ENCODE peak calls at places on chromosomes 16 and 17, in six cellular contexts. A is neural crest cell, G is H1, D is HL-60, B is B cell, Y is RWPE1. S is an unnamed sample.

GRCh38 chr17:80981062-80981902 is 10.4 kb upstream of the CHMP6 start:
- DNase-seq in A (peak), G (peak), D (no peak), B (peak), Y (no peak), S (peak)

GRCh38 chr16:23999663-24000062 is 163.9 kb downstream of the PRKCB start:
- DNase-seq in A (no peak), G (no peak), D (no peak), B (no peak), Y (no peak), S (no peak)

GRCh38 chr17:4610162-4610561 is 25.8 kb downstream of the SMTNL2 start:
- DNase-seq in A (no peak), G (no peak), D (no peak), B (no peak), Y (no peak), S (no peak)

GRCh38 chr17:82702161-82702932 is 3.8 kb upstream of the RAB40B start:
- DNase-seq in A (no peak), G (no peak), D (no peak), B (no peak), Y (no peak), S (no peak)

GRCh38 chr16:27426423-27427408 is 24.7 kb downstream of the IL21R start:
- DNase-seq in A (no peak), G (peak), D (no peak), B (peak), Y (peak), S (no peak)

GRCh38 chr17:17264430-17264829 is 16.6 kb downstream of the COPS3 start:
- DNase-seq in A (no peak), G (no peak), D (no peak), B (no peak), Y (no peak), S (no peak)

GRCh38 chr17:16942141-16943031 is 29.5 kb downstream of the TNFRSF13B start:
- DNase-seq in A (no peak), G (no peak), D (no peak), B (no peak), Y (no peak), S (no peak)

GRCh38 chr17:66056148-66056547 is 135.8 kb downstream of the CEP112 start:
- DNase-seq in A (no peak), G (no peak), D (no peak), B (no peak), Y (no peak), S (no peak)

GRCh38 chr17:78889525-78889924 is 13.5 kb downstream of the CEP295NL start:
- DNase-seq in A (no peak), G (no peak), D (no peak), B (peak), Y (no peak), S (no peak)

GRCh38 chr17:13079010-13079409 is 61.2 kb upstream of the ELAC2 start:
- DNase-seq in A (no peak), G (no peak), D (no peak), B (no peak), Y (no peak), S (no peak)

GRCh38 chr16:21260870-21261791 is 17.0 kb downstream of the CRYM start:
- DNase-seq in A (no peak), G (no peak), D (no peak), B (no peak), Y (peak), S (no peak)

GRCh38 chr16:6068063-6068462 is 970.5 kb upstream of the EEF2KMT start:
- DNase-seq in A (no peak), G (no peak), D (no peak), B (no peak), Y (no peak), S (no peak)

GRCh38 chr17:33049781-33050414 is 58.3 kb downstream of the SPACA3 start:
- DNase-seq in A (peak), G (peak), D (peak), B (peak), Y (peak), S (no peak)

GRCh38 chr16:71933913-71934696 is 38.8 kb downstream of the IST1 start:
- DNase-seq in A (no peak), G (no peak), D (no peak), B (no peak), Y (no peak), S (no peak)

GRCh38 chr16:1815461-1815860 is 11.2 kb downstream of the HAGH start:
- DNase-seq in A (no peak), G (no peak), D (no peak), B (no peak), Y (no peak), S (no peak)

GRCh38 chr16:46859719-46860152 is 24.4 kb upstream of the GPT2 start:
- DNase-seq in A (no peak), G (no peak), D (no peak), B (no peak), Y (peak), S (no peak)

GRCh38 chr16:68380348-68380670 is 68.0 kb downstream of the SMPD3 start:
- DNase-seq in A (no peak), G (no peak), D (no peak), B (no peak), Y (no peak), S (no peak)

GRCh38 chr16:68381363-68381724 is 67.0 kb downstream of the SMPD3 start:
- DNase-seq in A (no peak), G (no peak), D (no peak), B (no peak), Y (peak), S (no peak)

GRCh38 chr16:68383858-68384257 is 64.5 kb downstream of the SMPD3 start:
- DNase-seq in A (no peak), G (no peak), D (no peak), B (no peak), Y (no peak), S (no peak)

GRCh38 chr16:68380676-68381362 is 67.5 kb downstream of the SMPD3 start:
- DNase-seq in A (no peak), G (no peak), D (no peak), B (no peak), Y (no peak), S (no peak)

DNA sequence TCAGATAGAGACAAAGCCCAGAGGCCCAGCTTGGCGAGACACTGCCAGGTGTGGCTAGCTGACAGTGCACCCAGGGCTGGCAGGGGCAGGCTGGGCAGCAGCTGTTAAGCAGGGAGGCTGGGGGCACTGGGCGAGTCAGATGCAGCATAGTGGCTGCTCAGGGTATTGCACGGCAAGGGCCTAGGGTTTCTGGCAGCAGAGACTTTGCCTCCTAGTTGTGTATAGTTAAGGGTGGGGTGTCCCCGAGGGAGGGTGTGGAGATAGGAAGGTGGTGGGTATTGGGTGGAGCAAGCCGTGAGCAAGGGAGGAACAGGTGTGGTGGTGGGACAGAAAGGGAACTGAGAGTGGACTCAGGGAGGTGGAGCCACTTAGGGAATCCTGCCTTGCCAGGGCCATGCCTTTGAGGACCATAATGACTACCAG is 66.0 kb downstream of the SMPD3 start:
- DNase-seq in A (no peak), G (peak), D (no peak), B (peak), Y (no peak), S (no peak)
- TF ChIP-seq CTCF in A (peak), G (peak), D (peak), B (peak), Y (no peak), S (peak)

GRCh38 chr17:32007463-32008298 is 498 bp downstream of the LRRC37B start:
- DNase-seq in A (peak), G (peak), D (peak), B (peak), Y (peak), S (no peak)
- TF ChIP-seq CTCF in A (peak), G (no peak), D (no peak), B (peak), Y (peak), S (no peak)

GRCh38 chr17:10031606-10032005 is 126.5 kb upstream of the RCVRN start:
- DNase-seq in A (no peak), G (no peak), D (no peak), B (no peak), Y (no peak), S (no peak)

GRCh38 chr17:10033449-10033848 is 128.4 kb upstream of the RCVRN start:
- DNase-seq in A (no peak), G (no peak), D (no peak), B (no peak), Y (no peak), S (peak)

GRCh38 chr17:10033982-10034381 is 128.9 kb upstream of the RCVRN start:
- DNase-seq in A (no peak), G (no peak), D (peak), B (no peak), Y (no peak), S (no peak)

GRCh38 chr17:10031102-10031501 is 126.0 kb upstream of the RCVRN start:
- DNase-seq in A (no peak), G (no peak), D (no peak), B (no peak), Y (no peak), S (no peak)

DNA sequence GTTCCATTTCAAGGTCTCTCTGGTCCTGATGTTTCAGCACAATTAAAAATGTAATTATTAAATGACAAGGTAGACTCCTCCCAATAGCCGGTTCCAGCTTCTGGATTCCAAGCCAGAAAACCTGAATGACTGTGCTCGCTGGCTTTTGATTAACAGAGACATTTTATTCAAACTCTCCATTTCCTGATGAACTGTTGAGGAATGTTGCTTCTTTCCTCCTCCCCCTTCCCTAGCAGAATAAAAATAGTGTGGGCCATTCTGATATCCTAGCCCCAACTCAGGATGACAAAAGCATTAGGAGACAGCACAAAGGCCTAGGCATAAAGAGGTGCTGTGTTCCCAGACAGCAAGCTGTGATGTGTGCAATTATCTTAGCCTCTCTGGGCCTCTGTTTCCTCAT is 127.1 kb upstream of the RCVRN start:
- DNase-seq in A (no peak), G (no peak), D (no peak), B (no peak), Y (no peak), S (no peak)
- TF ChIP-seq CTCF in A (no peak), G (no peak), D (no peak), B (no peak), Y (no peak), S (no peak)

GRCh38 chr17:31279401-31279800 is 17.6 kb downstream of the OMG start:
- DNase-seq in A (no peak), G (no peak), D (no peak), B (no peak), Y (no peak), S (no peak)
- TF ChIP-seq CTCF in A (no peak), G (no peak), D (no peak), B (no peak), Y (no peak), S (no peak)

DNA sequence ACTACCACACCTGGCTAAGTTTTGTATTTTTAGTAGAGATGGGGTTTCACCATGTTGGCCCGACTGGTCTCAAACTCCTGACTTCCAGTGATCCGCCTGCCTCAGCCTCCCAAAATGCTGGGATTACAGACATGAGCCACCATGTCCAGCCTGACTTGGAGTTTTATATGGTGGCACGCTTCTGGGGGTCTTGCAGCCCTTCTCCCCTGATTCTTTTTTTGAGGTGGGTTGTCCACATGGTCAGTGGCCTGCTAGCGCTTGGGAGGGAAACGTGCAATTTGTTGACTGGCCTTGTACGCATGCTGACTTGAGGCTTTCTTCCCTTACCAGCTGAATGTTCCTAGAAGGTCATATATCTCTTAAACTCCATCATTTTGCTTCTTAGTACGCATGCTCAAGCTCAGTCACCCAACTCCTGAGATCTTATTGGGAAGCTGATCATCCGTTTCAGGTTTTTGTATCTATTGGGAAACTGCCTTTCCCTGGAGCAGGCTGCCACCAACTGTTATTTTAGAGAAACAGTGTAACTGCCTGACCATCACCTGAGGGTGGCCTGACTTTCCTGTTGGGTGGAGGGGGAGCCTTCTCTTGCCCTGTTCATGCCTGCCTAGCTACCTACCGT is 13.7 kb upstream of the LDHD start:
- DNase-seq in A (no peak), G (no peak), D (no peak), B (no peak), Y (no peak), S (no peak)
- TF ChIP-seq CTCF in A (no peak), G (peak), D (no peak), B (no peak), Y (no peak), S (no peak)

GRCh38 chr16:84329849-84330684 is 35.4 kb downstream of the WFDC1 start:
- DNase-seq in A (no peak), G (no peak), D (no peak), B (no peak), Y (no peak), S (no peak)
- TF ChIP-seq CTCF in A (no peak), G (no peak), D (no peak), B (no peak), Y (no peak), S (no peak)

GRCh38 chr17:47717261-47717697 is 15.8 kb upstream of the TBX21 start:
- DNase-seq in A (no peak), G (no peak), D (no peak), B (no peak), Y (no peak), S (no peak)
- TF ChIP-seq CTCF in A (no peak), G (peak), D (no peak), B (no peak), Y (no peak), S (peak)

GRCh38 chr16:30633526-30633925 is 17.2 kb upstream of the PRR14 start:
- DNase-seq in A (no peak), G (no peak), D (no peak), B (no peak), Y (no peak), S (no peak)

GRCh38 chr16:30636599-30636998 is 14.2 kb upstream of the PRR14 start:
- DNase-seq in A (no peak), G (no peak), D (no peak), B (no peak), Y (no peak), S (no peak)

GRCh38 chr16:30641378-30641982 is 9.3 kb upstream of the PRR14 start:
- DNase-seq in A (no peak), G (no peak), D (no peak), B (no peak), Y (no peak), S (no peak)

GRCh38 chr16:30637952-30638351 is 12.8 kb upstream of the PRR14 start:
- DNase-seq in A (no peak), G (no peak), D (no peak), B (no peak), Y (peak), S (no peak)
- TF ChIP-seq CTCF in A (peak), G (peak), D (peak), B (peak), Y (peak), S (peak)

GRCh38 chr17:29954405-29954804 is 13.0 kb downstream of the EFCAB5 start:
- DNase-seq in A (no peak), G (no peak), D (no peak), B (no peak), Y (no peak), S (no peak)
- TF ChIP-seq CTCF in A (no peak), G (peak), D (no peak), B (no peak), Y (no peak), S (no peak)

GRCh38 chr17:20948984-20949777 is 93.6 kb downstream of the USP22 start:
- DNase-seq in A (no peak), G (no peak), D (no peak), B (no peak), Y (no peak), S (no peak)

GRCh38 chr17:20941872-20942271 is 100.9 kb downstream of the USP22 start:
- DNase-seq in A (no peak), G (no peak), D (no peak), B (no peak), Y (no peak), S (no peak)

GRCh38 chr17:20944014-20944905 is 98.6 kb downstream of the USP22 start:
- DNase-seq in A (no peak), G (peak), D (no peak), B (no peak), Y (peak), S (no peak)
- TF ChIP-seq CTCF in A (peak), G (peak), D (no peak), B (peak), Y (peak), S (peak)

S was measured in D721Med.